ENCODE peak calls at places on chromosomes 6 and 20, in ten cellular contexts. B is aorta; C is T-helper 22 cell; E is T-helper 2 cell; H is T47D; Z is stimulated activated naive CD8-positive, alpha-beta T cell treated with anti-CD3 and anti-CD28 coated beads, Interleukin-15, amount 100 ng/mL, for 72 hours; Q is GM20000; P is glutamatergic neuron; O is MCF 10A; Y is mammary epithelial cell. X is an unnamed sample.

GRCh38 chr20:63659370-63659769 is 1.3 kb downstream of the RTEL1 start:
- DNase-seq in Z (no peak), E (no peak), C (no peak), H (no peak), P (no peak), O (no peak), Y (peak), B (no peak), Q (no peak), X (no peak)

GRCh38 chr6:35566794-35567193 is 54.1 kb upstream of the TULP1 start:
- DNase-seq in B (no peak), H (no peak), Z (no peak), E (no peak), O (no peak), P (no peak), Y (no peak), Q (no peak), C (no peak), X (no peak)

GRCh38 chr20:13336308-13337089 is 115.4 kb downstream of the ISM1 start:
- DNase-seq in C (no peak), O (peak), H (no peak), E (no peak), Q (no peak), B (no peak), Z (peak), P (no peak), Y (peak), X (no peak)

GRCh38 chr6:34657307-34657978 is 39.1 kb downstream of the ILRUN start:
- DNase-seq in Z (no peak), O (peak), E (no peak), B (no peak), P (no peak), Y (peak), Q (no peak), H (peak), C (no peak), X (no peak)

GRCh38 chr6:137847748-137848147 is 19.3 kb upstream of the TNFAIP3 start:
- DNase-seq in Q (no peak), E (no peak), O (no peak), P (no peak), H (no peak), Z (no peak), C (no peak), B (no peak), Y (no peak), X (no peak)

GRCh38 chr6:15682965-15683822 is 20.4 kb upstream of the DTNBP1 start:
- DNase-seq in C (no peak), B (no peak), O (no peak), Z (no peak), Q (no peak), P (no peak), E (no peak), Y (no peak), H (no peak), X (no peak)

GRCh38 chr20:44235702-44236101 is 11.4 kb upstream of the GDAP1L1 start:
- DNase-seq in Z (no peak), E (no peak), H (no peak), Q (no peak), Y (no peak), C (no peak), B (no peak), O (no peak), P (no peak), X (no peak)

GRCh38 chr20:1130849-1131248 is 12.4 kb downstream of the PSMF1 start:
- DNase-seq in H (no peak), C (no peak), P (no peak), Y (no peak), Q (no peak), B (peak), E (no peak), Z (no peak), O (no peak), X (no peak)

GRCh38 chr6:44563397-44563796 is 175.9 kb downstream of the CDC5L start:
- DNase-seq in E (no peak), B (no peak), Y (no peak), H (no peak), Z (no peak), Q (no peak), C (no peak), P (no peak), O (peak), X (no peak)

GRCh38 chr6:12476484-12476883 is 186.3 kb downstream of the EDN1 start:
- DNase-seq in P (no peak), H (no peak), Q (no peak), E (no peak), Y (no peak), B (no peak), O (no peak), C (no peak), Z (no peak), X (no peak)

GRCh38 chr20:53559816-53560215 is 33.8 kb downstream of the ZNF217 start:
- DNase-seq in H (no peak), P (no peak), C (no peak), Y (no peak), O (no peak), E (no peak), Q (no peak), Z (no peak), B (no peak), X (no peak)

X was measured in effector memory CD4-positive, alpha-beta T cell.